ENCODE peak calls at places on chromosomes 12 and 14, in six cellular contexts. One of them, this sample, is unnamed.
A peak's percentile ranks its signal among the peaks of the same experiment; 100 is the strongest.

GRCh38 chr12:27359578-27360340 is 27.1 kb downstream of the BMAL2 start:
- DNase-seq in HCT116: no peak
- DNase-seq in H1: no peak
- DNase-seq in IMR-90: peak; percentile 43
- DNase-seq in SK-N-SH: no peak
- DNase-seq in K562: no peak
- DNase-seq in this sample: no peak

GRCh38 chr12:60684988-60685655 is 1089.3 kb downstream of the SLC16A7 start:
- DNase-seq in HCT116: no peak
- DNase-seq in H1: no peak
- DNase-seq in IMR-90: no peak
- DNase-seq in SK-N-SH: no peak
- DNase-seq in K562: no peak
- DNase-seq in this sample: no peak

GRCh38 chr12:32533971-32534590 is 134.7 kb downstream of the FGD4 start:
- DNase-seq in HCT116: peak; percentile 1
- DNase-seq in H1: no peak
- DNase-seq in IMR-90: peak; percentile 98
- DNase-seq in SK-N-SH: peak; percentile 36
- DNase-seq in K562: no peak
- DNase-seq in this sample: peak; percentile 84

GRCh38 chr12:12079291-12079690 is 8.6 kb downstream of the BCL2L14 start:
- DNase-seq in HCT116: no peak
- DNase-seq in H1: no peak
- DNase-seq in IMR-90: peak; percentile 39
- DNase-seq in SK-N-SH: no peak
- DNase-seq in K562: no peak
- DNase-seq in this sample: no peak

GRCh38 chr12:15662303-15662980 is 126.7 kb downstream of the EPS8 start:
- DNase-seq in HCT116: peak; percentile 86
- DNase-seq in H1: no peak
- DNase-seq in IMR-90: peak; percentile 96
- DNase-seq in SK-N-SH: no peak
- DNase-seq in K562: no peak
- DNase-seq in this sample: peak; percentile 78

GRCh38 chr14:102502571-102502970 is 7.0 kb downstream of the ANKRD9 start:
- DNase-seq in HCT116: no peak
- DNase-seq in H1: no peak
- DNase-seq in IMR-90: no peak
- DNase-seq in SK-N-SH: no peak
- DNase-seq in K562: no peak
- DNase-seq in this sample: no peak

GRCh38 chr12:123421314-123421713 is 15.2 kb downstream of the RILPL2 start:
- DNase-seq in HCT116: no peak
- DNase-seq in H1: no peak
- DNase-seq in IMR-90: no peak
- DNase-seq in SK-N-SH: no peak
- DNase-seq in K562: no peak
- DNase-seq in this sample: no peak

GRCh38 chr14:74649673-74650072 is 37.6 kb upstream of the LTBP2 start:
- DNase-seq in HCT116: no peak
- DNase-seq in H1: no peak
- DNase-seq in IMR-90: no peak
- DNase-seq in SK-N-SH: no peak
- DNase-seq in K562: no peak
- DNase-seq in this sample: no peak

GRCh38 chr12:57765003-57765697 is 1.7 kb downstream of the CYP27B1 start:
- DNase-seq in HCT116: no peak
- DNase-seq in H1: no peak
- DNase-seq in IMR-90: peak; percentile 17
- DNase-seq in SK-N-SH: peak; percentile 81
- DNase-seq in K562: no peak
- DNase-seq in this sample: peak; percentile 74

GRCh38 chr12:95248604-95249355 is 31.2 kb downstream of the VEZT start:
- DNase-seq in HCT116: no peak
- DNase-seq in H1: no peak
- DNase-seq in IMR-90: peak; percentile 41
- DNase-seq in SK-N-SH: peak; percentile 46
- DNase-seq in K562: no peak
- DNase-seq in this sample: no peak

GRCh38 chr12:38175538-38175937 is 141.0 kb upstream of the ALG10B start:
- DNase-seq in HCT116: no peak
- DNase-seq in H1: no peak
- DNase-seq in IMR-90: no peak
- DNase-seq in SK-N-SH: no peak
- DNase-seq in K562: no peak
- DNase-seq in this sample: no peak

GRCh38 chr14:95884377-95884776 is 7.7 kb downstream of the TUNAR start:
- DNase-seq in HCT116: no peak
- DNase-seq in H1: no peak
- DNase-seq in IMR-90: no peak
- DNase-seq in SK-N-SH: no peak
- DNase-seq in K562: no peak
- DNase-seq in this sample: no peak

GRCh38 chr12:54658306-54659264 is 10.4 kb upstream of the DCD start:
- DNase-seq in HCT116: peak; percentile 60
- DNase-seq in H1: peak; percentile 53
- DNase-seq in IMR-90: peak; percentile 6
- DNase-seq in SK-N-SH: peak; percentile 38
- DNase-seq in K562: peak; percentile 67
- DNase-seq in this sample: peak; percentile 63

GRCh38 chr14:20848316-20848954 is 42.8 kb upstream of the RNASE3 start:
- DNase-seq in HCT116: peak; percentile 32
- DNase-seq in H1: no peak
- DNase-seq in IMR-90: peak; percentile 19
- DNase-seq in SK-N-SH: no peak
- DNase-seq in K562: peak; percentile 18
- DNase-seq in this sample: peak; percentile 84

GRCh38 chr14:21024668-21025373 is at the start of gene NDRG2:
- DNase-seq in HCT116: no peak
- DNase-seq in H1: no peak
- DNase-seq in IMR-90: no peak
- DNase-seq in SK-N-SH: peak; percentile 95
- DNase-seq in K562: peak; percentile 92
- DNase-seq in this sample: peak; percentile 14

GRCh38 chr12:68237523-68238070 is 12.0 kb upstream of the IL26 start:
- DNase-seq in HCT116: no peak
- DNase-seq in H1: no peak
- DNase-seq in IMR-90: peak; percentile 39
- DNase-seq in SK-N-SH: no peak
- DNase-seq in K562: no peak
- DNase-seq in this sample: no peak

GRCh38 chr14:105479438-105480164 is 5.0 kb downstream of the CRIP2 start:
- DNase-seq in HCT116: no peak
- DNase-seq in H1: no peak
- DNase-seq in IMR-90: no peak
- DNase-seq in SK-N-SH: no peak
- DNase-seq in K562: no peak
- DNase-seq in this sample: no peak

GRCh38 chr14:105476937-105477658 is 2.5 kb downstream of the CRIP2 start:
- DNase-seq in HCT116: no peak
- DNase-seq in H1: no peak
- DNase-seq in IMR-90: no peak
- DNase-seq in SK-N-SH: peak; percentile 58
- DNase-seq in K562: no peak
- DNase-seq in this sample: no peak

GRCh38 chr14:105475916-105476845 is 1.6 kb downstream of the CRIP2 start:
- DNase-seq in HCT116: no peak
- DNase-seq in H1: no peak
- DNase-seq in IMR-90: peak; percentile 18
- DNase-seq in SK-N-SH: peak; percentile 86
- DNase-seq in K562: no peak
- DNase-seq in this sample: no peak

GRCh38 chr14:105478624-105479305 is 4.1 kb downstream of the CRIP2 start:
- DNase-seq in HCT116: no peak
- DNase-seq in H1: no peak
- DNase-seq in IMR-90: no peak
- DNase-seq in SK-N-SH: no peak
- DNase-seq in K562: no peak
- DNase-seq in this sample: no peak

DNA sequence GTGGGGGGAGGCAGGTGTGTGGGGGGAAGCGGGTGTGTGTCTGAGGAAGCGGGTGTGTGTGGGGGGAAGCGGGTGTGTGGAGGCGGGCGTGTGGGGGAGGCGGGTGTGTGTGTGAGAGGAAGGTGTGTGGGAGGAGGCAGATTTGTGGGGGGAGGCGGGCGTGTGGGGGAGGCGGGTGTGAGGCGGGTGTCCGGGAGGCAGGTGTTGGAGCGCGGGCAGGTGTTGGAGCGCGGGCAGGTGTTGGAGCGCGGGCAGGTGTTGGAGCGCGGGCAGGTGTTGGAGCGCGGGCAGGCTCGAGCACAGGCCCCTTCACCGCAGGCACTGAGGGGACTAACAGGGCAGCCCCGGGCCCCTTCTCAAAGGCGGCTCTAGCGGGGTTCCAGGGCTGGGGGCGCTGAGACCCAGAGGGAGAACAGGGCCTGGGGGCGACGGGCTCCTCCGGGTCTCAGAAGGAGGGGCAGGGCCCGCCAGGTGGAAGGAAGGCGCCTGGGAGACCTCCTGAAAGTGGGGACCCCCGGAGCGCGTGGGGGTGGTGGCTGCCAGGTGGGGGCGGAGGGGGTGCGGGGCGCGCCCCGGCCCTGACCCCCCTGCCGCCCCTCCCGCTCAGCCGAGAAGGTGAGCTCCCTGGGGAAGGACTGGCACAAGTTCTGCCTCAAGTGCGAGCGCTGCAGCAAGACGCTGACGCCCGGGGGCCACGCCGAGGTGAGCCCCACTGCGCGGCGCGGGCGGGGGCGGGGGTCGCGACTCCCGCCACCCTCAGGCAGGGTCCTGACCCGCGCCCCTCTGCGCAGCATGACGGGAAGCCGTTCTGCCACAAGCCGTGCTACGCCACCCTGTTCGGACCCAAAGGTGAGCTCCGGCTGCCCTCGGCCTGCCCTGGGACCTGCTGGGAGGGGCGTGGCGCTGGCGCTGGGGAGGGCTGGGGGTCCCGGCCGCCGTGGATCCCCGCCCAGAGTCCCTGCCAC is 3.3 kb downstream of the CRIP2 start:
- DNase-seq in HCT116: no peak
- DNase-seq in H1: no peak
- DNase-seq in IMR-90: no peak
- DNase-seq in SK-N-SH: no peak
- DNase-seq in K562: peak; percentile 53
- DNase-seq in this sample: no peak
- TF ChIP-seq RAD21 in HCT116: no peak
- TF ChIP-seq RAD21 in H1: no peak
- TF ChIP-seq RAD21 in IMR-90: no peak
- TF ChIP-seq RAD21 in SK-N-SH: no peak
- TF ChIP-seq RAD21 in K562: no peak
- TF ChIP-seq RAD21 in this sample: no peak

GRCh38 chr12:121278450-121279375 is 17.8 kb downstream of the CAMKK2 start:
- DNase-seq in HCT116: no peak
- DNase-seq in H1: no peak
- DNase-seq in IMR-90: peak; percentile 74
- DNase-seq in SK-N-SH: peak; percentile 62
- DNase-seq in K562: no peak
- DNase-seq in this sample: no peak

GRCh38 chr12:121274036-121274763 is 22.3 kb downstream of the CAMKK2 start:
- DNase-seq in HCT116: no peak
- DNase-seq in H1: no peak
- DNase-seq in IMR-90: no peak
- DNase-seq in SK-N-SH: no peak
- DNase-seq in K562: no peak
- DNase-seq in this sample: no peak

GRCh38 chr12:121273364-121273896 is 23.1 kb downstream of the CAMKK2 start:
- DNase-seq in HCT116: no peak
- DNase-seq in H1: no peak
- DNase-seq in IMR-90: no peak
- DNase-seq in SK-N-SH: no peak
- DNase-seq in K562: no peak
- DNase-seq in this sample: no peak

GRCh38 chr12:121279507-121279915 is 17.0 kb downstream of the CAMKK2 start:
- DNase-seq in HCT116: no peak
- DNase-seq in H1: no peak
- DNase-seq in IMR-90: peak; percentile 26
- DNase-seq in SK-N-SH: peak; percentile 62
- DNase-seq in K562: no peak
- DNase-seq in this sample: no peak

DNA sequence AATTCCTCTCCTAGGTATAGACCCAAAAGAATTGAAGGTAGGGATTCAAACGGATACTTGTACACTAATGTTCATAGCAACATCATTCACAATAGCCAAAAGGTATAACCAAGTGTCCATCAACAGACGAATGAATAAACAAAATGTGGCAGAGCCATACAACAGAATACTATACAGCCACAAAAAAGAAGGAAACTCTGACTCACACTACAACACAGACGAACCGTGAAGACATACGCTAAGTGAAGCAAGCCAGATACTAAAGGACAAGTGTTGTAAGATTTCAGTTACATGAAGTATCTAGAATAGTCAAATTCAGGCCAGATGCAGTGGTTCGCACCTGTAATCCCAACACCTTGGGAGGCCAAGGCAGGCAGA is 19.2 kb downstream of the CAMKK2 start:
- DNase-seq in HCT116: no peak
- DNase-seq in H1: no peak
- DNase-seq in IMR-90: no peak
- DNase-seq in SK-N-SH: no peak
- DNase-seq in K562: no peak
- DNase-seq in this sample: no peak
- H3K27ac ChIP-seq in HCT116: no peak overlapping the region
- H3K27ac ChIP-seq in H1: no peak overlapping the region
- H3K27ac ChIP-seq in IMR-90: no peak overlapping the region
- H3K27ac ChIP-seq in SK-N-SH: no peak overlapping the region
- H3K27ac ChIP-seq in K562: no peak overlapping the region
- H3K27ac ChIP-seq in this sample: peak overlapping the region; percentile 77

GRCh38 chr14:66507722-66508546 is at the start of gene GPHN:
- DNase-seq in HCT116: peak; percentile 98
- DNase-seq in H1: peak; percentile 90
- DNase-seq in IMR-90: peak; percentile 97
- DNase-seq in SK-N-SH: peak; percentile 94
- DNase-seq in K562: peak; percentile 89
- DNase-seq in this sample: peak; percentile 98
- TF ChIP-seq RAD21 in HCT116: no peak
- TF ChIP-seq RAD21 in H1: no peak
- TF ChIP-seq RAD21 in IMR-90: no peak
- TF ChIP-seq RAD21 in SK-N-SH: peak; percentile 18
- TF ChIP-seq RAD21 in K562: no peak
- TF ChIP-seq RAD21 in this sample: no peak

DNA sequence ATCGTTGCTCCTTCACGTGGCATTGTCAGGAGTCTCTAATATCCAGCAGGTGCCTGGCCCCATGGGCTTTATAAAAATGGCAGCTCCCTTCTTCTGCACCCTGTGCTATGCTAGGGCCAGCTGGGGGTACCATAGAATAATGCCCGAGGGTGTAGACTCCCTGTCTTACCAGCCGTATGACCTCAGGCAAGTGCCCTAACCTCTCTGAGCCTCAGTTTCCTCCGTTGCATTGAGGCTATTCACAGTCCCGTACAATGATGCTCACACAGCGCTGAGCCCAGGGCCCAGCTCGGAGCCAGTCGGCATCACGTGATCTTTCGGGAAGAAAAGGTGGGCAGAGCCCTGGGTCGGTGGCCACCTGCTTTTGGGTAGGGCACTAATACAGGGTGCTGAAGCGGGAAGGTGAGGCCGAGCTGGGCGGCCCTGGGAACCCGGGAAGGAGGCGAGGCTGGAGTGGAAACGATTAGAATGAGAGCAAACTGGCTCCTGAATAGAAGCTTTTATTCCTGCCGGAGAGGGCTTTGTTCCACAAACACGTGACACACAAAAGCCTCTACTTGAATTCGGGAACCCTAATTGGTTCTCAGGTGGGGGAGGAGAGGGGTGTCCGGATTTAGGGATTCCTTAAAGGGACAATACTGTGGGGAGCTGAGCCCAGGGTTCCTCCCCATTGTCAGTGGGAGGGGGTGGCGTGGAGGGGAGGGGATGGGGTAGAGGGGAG is 19.9 kb upstream of the MSI1 start:
- DNase-seq in HCT116: no peak
- DNase-seq in H1: peak; percentile 71
- DNase-seq in IMR-90: no peak
- DNase-seq in SK-N-SH: no peak
- DNase-seq in K562: no peak
- DNase-seq in this sample: no peak
- H3K27ac ChIP-seq in HCT116: no peak overlapping the region
- H3K27ac ChIP-seq in H1: peak overlapping the region; percentile 53
- H3K27ac ChIP-seq in IMR-90: no peak overlapping the region
- H3K27ac ChIP-seq in SK-N-SH: no peak overlapping the region
- H3K27ac ChIP-seq in K562: no peak overlapping the region
- H3K27ac ChIP-seq in this sample: no peak overlapping the region